ENCODE peak calls at places on chromosomes 2 and 18, in four cellular contexts. One of them, this sample, is unnamed. For H3K79me2, the result is how much of the 10 kb centered on the place peaks cover.

GRCh38 chr2:150140777-150141176 is 346.7 kb downstream of the RND3 start:
- DNase-seq in endothelial cell of umbilical vein: no peak
- DNase-seq in GM23338: no peak
- DNase-seq in HepG2: no peak
- DNase-seq in this sample: no peak

GRCh38 chr2:232441147-232441651 is 14.8 kb upstream of the ALPI start:
- DNase-seq in endothelial cell of umbilical vein: no peak
- DNase-seq in GM23338: no peak
- DNase-seq in HepG2: no peak
- DNase-seq in this sample: no peak

GRCh38 chr18:54387631-54388030 is 29.9 kb downstream of the C18orf54 start:
- DNase-seq in endothelial cell of umbilical vein: no peak
- DNase-seq in GM23338: no peak
- DNase-seq in HepG2: no peak
- DNase-seq in this sample: no peak

GRCh38 chr2:31475692-31476091 is 61.1 kb upstream of the XDH start:
- DNase-seq in endothelial cell of umbilical vein: no peak
- DNase-seq in GM23338: no peak
- DNase-seq in HepG2: no peak
- DNase-seq in this sample: no peak

GRCh38 chr2:158998486-158999248 is 30.2 kb downstream of the TANC1 start:
- DNase-seq in endothelial cell of umbilical vein: peak
- DNase-seq in GM23338: no peak
- DNase-seq in HepG2: peak
- DNase-seq in this sample: no peak

GRCh38 chr2:168997113-168997512 is 34.0 kb downstream of the ABCB11 start:
- DNase-seq in endothelial cell of umbilical vein: peak
- DNase-seq in GM23338: no peak
- DNase-seq in HepG2: no peak
- DNase-seq in this sample: no peak

GRCh38 chr2:9388950-9389911 is 34.1 kb downstream of the ITGB1BP1 start:
- DNase-seq in endothelial cell of umbilical vein: no peak
- DNase-seq in GM23338: no peak
- DNase-seq in HepG2: no peak
- DNase-seq in this sample: no peak

GRCh38 chr2:8536686-8537571 is 144.9 kb upstream of the ID2 start:
- DNase-seq in endothelial cell of umbilical vein: no peak
- DNase-seq in GM23338: no peak
- DNase-seq in HepG2: no peak
- DNase-seq in this sample: no peak

GRCh38 chr2:204984421-204984925 is 439.2 kb downstream of the PARD3B start:
- DNase-seq in endothelial cell of umbilical vein: no peak
- DNase-seq in GM23338: peak
- DNase-seq in HepG2: no peak
- DNase-seq in this sample: no peak

GRCh38 chr2:111634050-111634784 is 249.8 kb downstream of the ANAPC1 start:
- DNase-seq in endothelial cell of umbilical vein: no peak
- DNase-seq in GM23338: no peak
- DNase-seq in HepG2: no peak
- DNase-seq in this sample: no peak

GRCh38 chr2:113965228-113965627 is 75.3 kb downstream of the ACTR3 start:
- DNase-seq in endothelial cell of umbilical vein: no peak
- DNase-seq in GM23338: no peak
- DNase-seq in HepG2: no peak
- DNase-seq in this sample: no peak

GRCh38 chr2:146982393-146982846 is 862.4 kb upstream of the ACVR2A start:
- DNase-seq in endothelial cell of umbilical vein: no peak
- DNase-seq in GM23338: no peak
- DNase-seq in HepG2: no peak
- DNase-seq in this sample: no peak

GRCh38 chr18:68992719-68993482 is 195.0 kb downstream of the CCDC102B start:
- DNase-seq in endothelial cell of umbilical vein: no peak
- DNase-seq in GM23338: no peak
- DNase-seq in HepG2: no peak
- DNase-seq in this sample: no peak

GRCh38 chr18:69567813-69568488 is 167.3 kb downstream of the DOK6 start:
- DNase-seq in endothelial cell of umbilical vein: peak
- DNase-seq in GM23338: peak
- DNase-seq in HepG2: peak
- DNase-seq in this sample: peak

GRCh38 chr2:25041307-25041927 is 459 bp upstream of the EFR3B start:
- DNase-seq in endothelial cell of umbilical vein: peak
- DNase-seq in GM23338: peak
- DNase-seq in HepG2: peak
- DNase-seq in this sample: peak

GRCh38 chr2:169452080-169452479 is 27.2 kb upstream of the BBS5 start:
- DNase-seq in endothelial cell of umbilical vein: peak
- DNase-seq in GM23338: peak
- DNase-seq in HepG2: peak
- DNase-seq in this sample: peak

GRCh38 chr2:128488429-128488828 is 169.8 kb upstream of the HS6ST1 start:
- DNase-seq in endothelial cell of umbilical vein: no peak
- DNase-seq in GM23338: no peak
- DNase-seq in HepG2: no peak
- DNase-seq in this sample: no peak

GRCh38 chr18:477565-477964 is 22.9 kb downstream of the COLEC12 start:
- DNase-seq in endothelial cell of umbilical vein: no peak
- DNase-seq in GM23338: peak
- DNase-seq in HepG2: peak
- DNase-seq in this sample: peak

GRCh38 chr18:76573325-76574025 is 78.4 kb upstream of the ZNF516 start:
- DNase-seq in endothelial cell of umbilical vein: no peak
- DNase-seq in GM23338: no peak
- DNase-seq in HepG2: no peak
- DNase-seq in this sample: no peak

GRCh38 chr2:107712857-107713256 is 113.8 kb upstream of the RGPD4 start:
- DNase-seq in endothelial cell of umbilical vein: no peak
- DNase-seq in GM23338: peak
- DNase-seq in HepG2: no peak
- DNase-seq in this sample: no peak

GRCh38 chr2:60867848-60868247 is 13.5 kb upstream of the REL start:
- DNase-seq in endothelial cell of umbilical vein: no peak
- DNase-seq in GM23338: no peak
- DNase-seq in HepG2: no peak
- DNase-seq in this sample: peak

GRCh38 chr2:15777795-15778371 is 162.5 kb upstream of the MYCN start:
- DNase-seq in endothelial cell of umbilical vein: no peak
- DNase-seq in GM23338: no peak
- DNase-seq in HepG2: no peak
- DNase-seq in this sample: no peak

GRCh38 chr2:11899264-11899818 is 152.9 kb downstream of the LPIN1 start:
- DNase-seq in endothelial cell of umbilical vein: no peak
- DNase-seq in GM23338: no peak
- DNase-seq in HepG2: no peak
- DNase-seq in this sample: no peak

GRCh38 chr2:47721296-47721695 is 61.6 kb upstream of the MSH6 start:
- DNase-seq in endothelial cell of umbilical vein: no peak
- DNase-seq in GM23338: no peak
- DNase-seq in HepG2: no peak
- DNase-seq in this sample: no peak

GRCh38 chr2:235555356-235555755 is 61.5 kb downstream of the AGAP1 start:
- DNase-seq in endothelial cell of umbilical vein: no peak
- DNase-seq in GM23338: no peak
- DNase-seq in HepG2: no peak
- DNase-seq in this sample: no peak

GRCh38 chr18:21742323-21742687 is 1.7 kb downstream of the MIB1 start:
- DNase-seq in endothelial cell of umbilical vein: peak
- DNase-seq in GM23338: no peak
- DNase-seq in HepG2: no peak
- DNase-seq in this sample: peak

GRCh38 chr18:21743166-21743831 is 2.7 kb downstream of the MIB1 start:
- DNase-seq in endothelial cell of umbilical vein: no peak
- DNase-seq in GM23338: no peak
- DNase-seq in HepG2: no peak
- DNase-seq in this sample: no peak

GRCh38 chr18:21747764-21748693 is 7.4 kb downstream of the MIB1 start:
- DNase-seq in endothelial cell of umbilical vein: no peak
- DNase-seq in GM23338: no peak
- DNase-seq in HepG2: no peak
- DNase-seq in this sample: no peak

GRCh38 chr18:21747268-21747667 is 6.7 kb downstream of the MIB1 start:
- DNase-seq in endothelial cell of umbilical vein: no peak
- DNase-seq in GM23338: no peak
- DNase-seq in HepG2: no peak
- DNase-seq in this sample: no peak

DNA sequence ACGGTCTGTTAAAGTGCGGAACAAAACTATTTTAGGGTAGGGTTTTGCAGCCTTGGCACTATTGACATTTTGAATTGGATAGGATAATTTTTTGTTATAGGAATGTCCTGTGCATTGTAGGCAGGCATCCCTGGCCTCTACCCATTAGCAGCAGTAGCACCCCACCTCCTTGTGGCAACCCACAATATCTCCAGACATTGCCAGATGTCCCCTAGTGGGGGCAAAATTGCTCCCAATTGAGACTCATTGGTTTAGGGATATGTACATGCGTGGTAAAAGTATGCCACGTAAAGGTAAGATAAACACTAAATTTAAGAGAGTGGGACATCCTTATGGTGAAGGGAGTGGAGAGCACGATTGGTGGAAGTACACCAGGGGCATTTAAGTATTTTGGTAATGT is 4.6 kb downstream of the MIB1 start:
- DNase-seq in endothelial cell of umbilical vein: no peak
- DNase-seq in GM23338: peak
- DNase-seq in HepG2: no peak
- DNase-seq in this sample: no peak
- H3K79me2 ChIP-seq in endothelial cell of umbilical vein: half or more
- H3K79me2 ChIP-seq in GM23338: half or more
- H3K79me2 ChIP-seq in HepG2: half or more
- H3K79me2 ChIP-seq in this sample: half or more

DNA sequence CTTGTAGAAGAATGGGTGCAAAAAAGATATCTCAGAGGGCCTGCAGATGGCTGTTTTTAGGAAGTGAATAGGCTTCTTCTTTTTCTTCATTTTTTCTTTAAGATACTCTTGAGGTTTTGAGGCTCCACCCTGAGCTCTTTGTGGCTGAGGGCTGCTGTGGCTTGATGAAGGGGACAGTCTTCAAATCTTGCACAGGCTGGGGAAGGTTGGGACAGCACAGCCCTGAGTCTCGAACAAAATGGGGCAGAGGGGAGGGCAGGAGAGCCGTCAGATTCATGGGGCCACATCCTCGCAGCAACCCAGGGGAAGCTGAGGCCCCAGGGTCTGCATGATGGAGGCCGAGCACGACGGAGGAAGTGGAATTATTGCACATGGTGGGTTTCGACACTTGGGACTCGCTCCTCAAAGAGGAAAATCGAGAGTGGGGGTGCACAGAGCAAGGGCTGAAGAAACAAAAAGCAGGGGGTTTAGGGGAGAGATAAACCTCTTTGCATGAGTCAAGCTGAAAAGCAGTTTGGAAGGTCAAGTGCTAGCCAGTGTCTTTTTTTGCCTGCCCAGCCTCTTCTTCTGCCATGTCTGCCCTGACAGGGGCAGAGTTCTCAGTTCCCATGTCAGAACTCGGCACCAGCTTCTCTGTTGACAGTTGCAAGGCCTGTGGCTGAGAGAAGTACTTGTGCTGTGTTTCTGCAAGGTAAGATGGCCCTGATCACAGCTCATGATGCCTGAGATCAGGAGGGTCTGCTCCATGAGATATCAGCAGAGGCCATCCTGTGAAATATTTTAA is 19.5 kb downstream of the INPP4A start:
- DNase-seq in endothelial cell of umbilical vein: no peak
- DNase-seq in GM23338: no peak
- DNase-seq in HepG2: no peak
- DNase-seq in this sample: no peak
- H3K4me3 ChIP-seq in endothelial cell of umbilical vein: no peak
- H3K4me3 ChIP-seq in GM23338: no peak
- H3K4me3 ChIP-seq in HepG2: no peak
- H3K4me3 ChIP-seq in this sample: no peak

DNA sequence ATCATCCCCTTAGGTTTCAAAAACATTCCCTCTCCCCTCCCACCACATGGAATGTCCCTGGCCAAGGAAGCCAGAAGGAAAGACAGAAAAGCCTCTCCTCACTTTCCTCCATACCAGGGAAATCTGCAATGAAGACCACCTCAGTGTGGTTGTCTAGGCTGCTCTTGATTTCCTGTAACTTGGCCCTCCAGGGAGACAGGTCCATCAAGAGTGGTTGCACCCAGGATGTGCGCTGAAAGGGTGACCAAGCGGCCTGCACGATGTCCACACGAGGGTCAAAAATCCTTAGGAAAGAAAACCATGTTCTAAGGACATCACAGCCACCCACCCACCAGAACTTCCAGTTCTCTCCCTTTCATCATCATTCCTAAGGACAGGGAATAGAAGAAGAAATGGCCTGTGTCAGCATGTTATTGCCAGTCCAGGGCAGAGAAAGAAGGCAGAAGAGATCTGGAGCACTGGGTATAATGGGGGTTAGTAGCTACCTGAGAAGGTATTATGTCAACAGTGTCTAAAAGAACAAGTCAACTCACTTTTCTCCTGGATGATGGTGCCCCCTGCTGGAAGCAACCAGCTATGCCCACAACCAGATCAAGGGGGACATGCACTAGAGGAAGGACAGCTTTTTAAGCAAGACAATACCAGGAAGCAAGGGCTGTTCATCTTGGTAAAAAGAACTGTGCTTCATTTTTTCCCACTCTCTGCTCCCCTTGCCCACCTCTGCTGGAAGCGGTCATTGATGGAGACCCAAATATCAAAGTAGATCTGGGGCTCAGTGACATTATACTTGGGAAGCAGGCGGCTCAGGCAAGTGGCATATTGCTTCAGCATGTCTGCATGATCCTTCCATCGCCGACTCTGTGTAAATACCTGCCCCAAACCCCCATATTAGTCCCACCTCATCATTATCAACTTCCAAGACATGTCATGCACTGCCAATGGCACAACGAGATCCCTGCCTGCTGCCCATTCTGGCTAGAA is 9.3 kb downstream of the GGCX start:
- DNase-seq in endothelial cell of umbilical vein: peak
- DNase-seq in GM23338: peak
- DNase-seq in HepG2: peak
- DNase-seq in this sample: peak
- TF ChIP-seq CTCF in endothelial cell of umbilical vein: peak
- TF ChIP-seq CTCF in GM23338: peak
- TF ChIP-seq CTCF in HepG2: peak
- TF ChIP-seq CTCF in this sample: peak

DNA sequence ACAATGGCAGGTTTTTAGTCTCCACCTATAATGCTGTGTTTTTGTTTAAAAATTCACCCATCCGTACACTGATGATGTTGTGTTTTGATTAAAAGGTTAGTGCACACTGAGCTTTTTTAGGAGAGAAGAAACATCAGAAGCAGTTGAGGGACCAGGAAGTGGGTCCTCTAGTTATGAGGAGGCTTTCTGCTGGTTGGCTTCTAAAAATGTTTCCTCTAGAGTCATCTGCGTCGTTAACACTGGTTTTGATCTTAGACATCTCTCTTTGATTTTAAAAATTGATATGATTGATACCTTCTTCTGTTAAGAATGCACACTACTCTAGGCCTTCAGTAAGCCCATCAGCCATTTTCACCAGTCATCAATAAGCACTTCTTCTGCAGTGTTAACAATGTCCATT is 56.2 kb downstream of the PHLPP1 start:
- DNase-seq in endothelial cell of umbilical vein: no peak
- DNase-seq in GM23338: no peak
- DNase-seq in HepG2: no peak
- DNase-seq in this sample: no peak
- H3K79me2 ChIP-seq in endothelial cell of umbilical vein: under half
- H3K79me2 ChIP-seq in GM23338: half or more
- H3K79me2 ChIP-seq in HepG2: half or more
- H3K79me2 ChIP-seq in this sample: under half